ENCODE peak calls at places on chromosomes 3 and 15, in four cellular contexts. E is A549, U is Caco-2, T is fibroblast of lung. Q is an unnamed sample. For H3K4me1 and H3K9me3, the result is how much of the 10 kb centered on the place peaks cover.

GRCh38 chr15:51382787-51383186 is 41.3 kb downstream of the GLDN start:
- DNase-seq in E (peak), U (peak), T (peak), Q (no peak)

GRCh38 chr3:155983834-155984474 is 113.5 kb downstream of the GMPS start:
- DNase-seq in E (no peak), U (peak), T (no peak), Q (no peak)

GRCh38 chr3:11479230-11479620 is 164.5 kb downstream of the VGLL4 start:
- DNase-seq in E (no peak), U (no peak), T (no peak), Q (no peak)

GRCh38 chr3:109702252-109702651 is 364.9 kb upstream of the DPPA4 start:
- DNase-seq in E (no peak), U (no peak), T (peak), Q (no peak)

GRCh38 chr15:90376789-90377188 is 11.3 kb upstream of the IQGAP1 start:
- DNase-seq in E (no peak), U (no peak), T (no peak), Q (no peak)

GRCh38 chr15:38455096-38455495 is 1.2 kb downstream of the FAM98B start:
- DNase-seq in E (no peak), U (no peak), T (no peak), Q (no peak)

GRCh38 chr15:74240002-74240568 is 4.0 kb downstream of the CCDC33 start:
- DNase-seq in E (peak), U (no peak), T (peak), Q (peak)

GRCh38 chr3:166488977-166489672 is 651.9 kb upstream of the BCHE start:
- DNase-seq in E (no peak), U (no peak), T (no peak), Q (no peak)

GRCh38 chr15:69343133-69343532 is 44.4 kb downstream of the PAQR5 start:
- DNase-seq in E (no peak), U (no peak), T (no peak), Q (no peak)

GRCh38 chr15:59153466-59153865 is 48.5 kb downstream of the CCNB2 start:
- DNase-seq in E (no peak), U (no peak), T (no peak), Q (no peak)

GRCh38 chr3:66442254-66443249 is 58.3 kb downstream of the LRIG1 start:
- DNase-seq in E (no peak), U (peak), T (peak), Q (peak)

GRCh38 chr3:133745981-133746721 is at the start of gene TF:
- DNase-seq in E (no peak), U (no peak), T (no peak), Q (no peak)

GRCh38 chr3:125916376-125916978 is 52.5 kb upstream of the ROPN1B start:
- DNase-seq in E (peak), U (peak), T (peak), Q (no peak)

GRCh38 chr3:11641316-11641682 is 2.4 kb downstream of the VGLL4 start:
- DNase-seq in E (peak), U (no peak), T (peak), Q (no peak)

GRCh38 chr3:121698914-121699313 is 38.2 kb upstream of the HCLS1 start:
- DNase-seq in E (no peak), U (no peak), T (no peak), Q (no peak)

GRCh38 chr15:49556437-49556836 is 64.2 kb downstream of the FAM227B start:
- DNase-seq in E (no peak), U (no peak), T (no peak), Q (no peak)

GRCh38 chr15:94175420-94175819 is 55.9 kb upstream of the MCTP2 start:
- DNase-seq in E (no peak), U (no peak), T (no peak), Q (no peak)

GRCh38 chr3:89946863-89947262 is 839.4 kb downstream of the EPHA3 start:
- DNase-seq in E (no peak), U (no peak), T (no peak), Q (no peak)

GRCh38 chr3:106765342-106765741 is 611.9 kb upstream of the CCDC54 start:
- DNase-seq in E (no peak), U (no peak), T (peak), Q (no peak)

GRCh38 chr3:122661633-122662032 is 19.0 kb upstream of the PARP14 start:
- DNase-seq in E (no peak), U (no peak), T (no peak), Q (no peak)

GRCh38 chr15:44535092-44535491 is 1.9 kb upstream of the EIF3J start:
- DNase-seq in E (no peak), U (no peak), T (no peak), Q (no peak)

GRCh38 chr3:24457719-24458118 is 36.9 kb downstream of the THRB start:
- DNase-seq in E (no peak), U (no peak), T (no peak), Q (no peak)

GRCh38 chr15:71598741-71599140 is 211.6 kb upstream of the NR2E3 start:
- DNase-seq in E (no peak), U (no peak), T (no peak), Q (no peak)

GRCh38 chr3:184581331-184582210 is 20.0 kb downstream of the EPHB3 start:
- DNase-seq in E (no peak), U (peak), T (no peak), Q (no peak)

GRCh38 chr15:41493205-41493901 is at the start of gene ITPKA:
- DNase-seq in E (peak), U (peak), T (peak), Q (no peak)

GRCh38 chr3:129966876-129967275 is 7.6 kb upstream of the TRH start:
- DNase-seq in E (no peak), U (no peak), T (no peak), Q (no peak)

GRCh38 chr3:24579008-24579407 is 84.4 kb upstream of the THRB start:
- DNase-seq in E (no peak), U (no peak), T (no peak), Q (no peak)

GRCh38 chr3:172312006-172312405 is 136.2 kb downstream of the GHSR start:
- DNase-seq in E (no peak), U (no peak), T (peak), Q (no peak)

GRCh38 chr3:153591566-153592221 is 429.7 kb downstream of the RAP2B start:
- DNase-seq in E (no peak), U (no peak), T (no peak), Q (no peak)

GRCh38 chr3:4716731-4717362 is 223.7 kb downstream of the ITPR1 start:
- DNase-seq in E (no peak), U (no peak), T (no peak), Q (no peak)

GRCh38 chr3:195692361-195692700 is 28.4 kb upstream of the MUC20 start:
- DNase-seq in E (no peak), U (no peak), T (no peak), Q (no peak)

GRCh38 chr3:36229496-36229895 is 150.8 kb upstream of the STAC start:
- DNase-seq in E (no peak), U (no peak), T (no peak), Q (no peak)

GRCh38 chr3:52507359-52507758 is 12.2 kb downstream of the STAB1 start:
- DNase-seq in E (peak), U (no peak), T (peak), Q (no peak)

GRCh38 chr3:160643994-160644393 is 33.0 kb upstream of the ARL14 start:
- DNase-seq in E (no peak), U (no peak), T (no peak), Q (no peak)

GRCh38 chr3:41419809-41420208 is 220.5 kb downstream of the CTNNB1 start:
- DNase-seq in E (no peak), U (no peak), T (no peak), Q (no peak)

GRCh38 chr3:158419820-158420653 is 151.0 kb upstream of the MLF1 start:
- DNase-seq in E (no peak), U (no peak), T (no peak), Q (no peak)

GRCh38 chr15:90713081-90713480 is 4.1 kb upstream of the BLM start:
- DNase-seq in E (no peak), U (no peak), T (no peak), Q (no peak)

GRCh38 chr3:149317072-149317471 is 16.4 kb downstream of the TM4SF18 start:
- DNase-seq in E (no peak), U (no peak), T (no peak), Q (no peak)
- H3K4me1 ChIP-seq in E (under half), U (under half), T (under half), Q (under half)

DNA sequence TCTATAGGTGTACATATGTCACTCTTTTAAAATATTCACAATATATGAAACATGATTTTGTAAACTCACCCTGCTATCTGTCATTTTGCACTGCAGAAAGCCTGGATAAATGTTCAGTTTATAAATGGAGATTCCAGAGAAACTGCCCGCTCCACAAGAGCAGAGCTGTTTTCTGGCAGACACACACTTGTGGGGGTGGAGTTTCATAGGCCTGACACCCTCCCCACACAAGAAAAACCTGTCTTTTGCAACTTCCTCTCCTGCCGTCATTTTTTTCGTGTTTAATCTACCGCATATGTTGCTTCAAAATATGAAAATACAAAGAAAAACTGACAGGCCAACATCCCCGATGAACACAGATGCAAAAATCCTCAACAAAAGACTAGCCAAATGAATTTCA is 479.0 kb downstream of the GABRG3 start:
- DNase-seq in E (no peak), U (no peak), T (no peak), Q (peak)
- H3K9me3 ChIP-seq in E (under half), U (under half), T (under half), Q (under half)

GRCh38 chr3:127000792-127001191 is 17.9 kb downstream of the PLXNA1 start:
- DNase-seq in E (no peak), U (no peak), T (no peak), Q (no peak)

GRCh38 chr3:127002195-127003174 is 19.6 kb downstream of the PLXNA1 start:
- DNase-seq in E (no peak), U (peak), T (peak), Q (peak)

GRCh38 chr3:127000128-127000527 is 17.2 kb downstream of the PLXNA1 start:
- DNase-seq in E (no peak), U (no peak), T (no peak), Q (no peak)

GRCh38 chr3:127003175-127003555 is 20.2 kb downstream of the PLXNA1 start:
- DNase-seq in E (no peak), U (no peak), T (no peak), Q (no peak)

GRCh38 chr3:127001486-127002194 is 18.7 kb downstream of the PLXNA1 start:
- DNase-seq in E (no peak), U (no peak), T (no peak), Q (no peak)
- H3K4me3 ChIP-seq in E (no peak), U (no peak), T (peak), Q (no peak)

DNA sequence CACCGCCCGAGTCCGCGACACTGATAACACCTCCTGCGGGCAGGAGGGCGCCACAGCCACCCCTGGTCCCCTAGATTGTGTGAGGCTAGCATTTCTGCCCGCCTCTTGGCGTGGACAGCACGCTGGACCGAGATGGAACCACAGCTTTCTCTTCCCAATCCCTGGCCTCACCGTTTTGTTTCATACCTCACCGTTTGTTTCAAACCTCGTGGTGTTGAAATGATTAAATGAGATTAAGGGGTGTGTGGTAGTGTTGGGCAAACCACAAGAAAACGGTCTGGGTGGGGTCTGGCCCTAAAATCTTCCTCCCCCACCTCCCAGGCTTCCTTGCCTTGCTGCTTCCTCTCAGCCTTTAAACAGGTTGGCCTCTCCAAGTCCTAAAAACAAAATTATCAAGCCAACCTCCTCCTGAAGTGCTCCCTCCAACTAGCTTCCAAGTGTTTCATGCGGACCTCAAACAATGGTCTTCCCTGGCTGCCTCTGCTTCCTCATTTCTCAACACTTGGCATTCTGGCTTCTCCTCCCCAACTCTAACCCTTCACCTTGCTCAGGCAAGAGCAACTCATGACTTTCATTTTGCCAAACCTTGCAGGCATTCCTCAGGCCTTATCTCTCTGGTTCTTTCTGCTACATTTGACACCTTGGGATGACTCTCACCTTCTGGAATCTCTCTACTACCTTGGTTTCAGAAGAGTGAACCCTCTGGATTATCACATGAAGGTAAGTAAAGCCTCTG is 1.4 kb upstream of the ATP13A3 start:
- DNase-seq in E (no peak), U (peak), T (no peak), Q (no peak)
- H3K4me1 ChIP-seq in E (under half), U (under half), T (under half), Q (under half)

GRCh38 chr15:27512281-27513001 is 541.5 kb downstream of the GABRG3 start:
- DNase-seq in E (no peak), U (no peak), T (no peak), Q (no peak)

GRCh38 chr15:27509014-27509413 is 538.0 kb downstream of the GABRG3 start:
- DNase-seq in E (no peak), U (no peak), T (no peak), Q (no peak)

GRCh38 chr15:27506752-27507151 is 535.8 kb downstream of the GABRG3 start:
- DNase-seq in E (no peak), U (no peak), T (no peak), Q (no peak)
- H3K9me3 ChIP-seq in E (under half), U (under half), T (under half), Q (under half)

DNA sequence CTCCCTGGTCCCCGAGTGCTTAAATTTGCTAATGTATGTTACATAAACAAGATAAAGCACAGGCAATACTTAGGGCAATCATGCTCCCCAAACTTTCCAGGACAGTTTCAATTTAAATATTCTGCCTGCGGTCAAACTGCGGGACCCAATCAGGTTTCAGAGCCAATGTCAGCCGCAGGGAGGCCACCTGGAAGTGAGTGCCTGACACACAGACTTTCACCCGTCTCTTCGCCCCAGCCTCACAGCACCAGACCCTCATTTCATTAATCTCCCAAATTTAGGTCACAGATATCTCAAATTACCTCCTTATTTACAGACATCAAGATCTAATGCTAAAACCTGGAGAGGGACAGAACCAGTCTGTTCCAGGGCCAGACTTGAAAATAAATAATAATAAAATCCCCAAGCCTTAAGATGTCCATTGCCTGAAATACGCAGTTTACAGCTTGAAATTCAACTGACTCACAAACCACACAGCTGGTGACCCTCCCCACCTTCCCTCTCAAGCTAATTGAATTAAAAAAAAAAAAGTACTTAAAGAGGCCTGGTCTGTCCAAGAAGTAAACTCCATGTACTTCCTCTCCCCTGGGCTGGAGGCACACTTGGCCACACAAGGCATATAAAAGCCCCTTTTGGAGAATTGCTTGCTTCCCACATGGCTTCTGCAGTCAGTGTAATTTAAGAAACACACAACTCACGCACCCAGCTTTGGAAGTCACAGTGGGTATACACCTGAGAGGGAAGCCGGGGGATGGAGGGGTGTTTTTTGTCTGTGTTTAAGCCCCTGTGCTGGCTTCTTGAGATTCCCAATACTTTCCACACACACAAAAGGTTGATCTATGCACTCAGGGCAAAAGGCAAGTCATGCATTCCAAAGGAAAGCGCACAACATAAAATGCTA is 106.9 kb upstream of the ALDH1A3 start:
- DNase-seq in E (no peak), U (no peak), T (peak), Q (no peak)
- H3K4me3 ChIP-seq in E (no peak), U (no peak), T (no peak), Q (no peak)